ENCODE peak calls at places on chromosomes 7 and 10, in ten cellular contexts. U is stomach, S is transverse colon, Q is tibial nerve, R is K562, I is A549, V is ovary, T is H1, E is SK-N-SH, F is esophagus muscularis mucosa. N is an unnamed sample.

GRCh38 chr7:8433477-8434289 is at the start of gene NXPH1:
- DNase-seq in U (no peak), S (no peak), Q (no peak), R (peak; percentile 59), I (no peak), V (no peak), T (peak; percentile 82), E (peak; percentile 97), F (no peak), N (peak; percentile 80)

GRCh38 chr7:116906391-116906790 is 44.0 kb downstream of the CAPZA2 start:
- DNase-seq in U (no peak), S (no peak), Q (no peak), R (no peak), I (no peak), V (no peak), T (no peak), E (no peak), F (no peak), N (no peak)

GRCh38 chr7:30556854-30557644 is 37.6 kb upstream of the GARS1 start:
- DNase-seq in U (no peak), S (no peak), Q (no peak), R (no peak), I (no peak), V (no peak), T (no peak), E (no peak), F (peak; percentile 83), N (no peak)

GRCh38 chr7:36016648-36017047 is 136.4 kb upstream of the EEPD1 start:
- DNase-seq in U (no peak), S (no peak), Q (no peak), R (no peak), I (no peak), V (no peak), T (no peak), E (no peak), F (no peak), N (no peak)

GRCh38 chr10:5532618-5533097 is 7.9 kb downstream of the CALML3 start:
- DNase-seq in U (no peak), S (peak; percentile 6), Q (no peak), R (no peak), I (no peak), V (no peak), T (no peak), E (no peak), F (no peak), N (no peak)

GRCh38 chr7:98409843-98410242 is 9.0 kb upstream of the BAIAP2L1 start:
- DNase-seq in U (no peak), S (no peak), Q (no peak), R (no peak), I (peak; percentile 83), V (no peak), T (no peak), E (no peak), F (no peak), N (no peak)

GRCh38 chr10:11604742-11605650 is 6.5 kb downstream of the USP6NL start:
- DNase-seq in U (no peak), S (no peak), Q (no peak), R (no peak), I (no peak), V (no peak), T (no peak), E (no peak), F (no peak), N (no peak)

GRCh38 chr10:117226813-117227451 is 14.0 kb upstream of the SLC18A2 start:
- DNase-seq in U (peak; percentile 42), S (peak; percentile 25), Q (no peak), R (peak; percentile 59), I (peak; percentile 61), V (no peak), T (peak; percentile 65), E (peak; percentile 61), F (no peak), N (peak; percentile 39)

GRCh38 chr7:1742555-1743303 is 72.7 kb downstream of the ELFN1 start:
- DNase-seq in U (peak; percentile 76), S (peak; percentile 77), Q (no peak), R (peak; percentile 87), I (no peak), V (peak; percentile 71), T (no peak), E (peak; percentile 94), F (no peak), N (no peak)

GRCh38 chr10:99487125-99487524 is 45.6 kb upstream of the NKX2-3 start:
- DNase-seq in U (no peak), S (no peak), Q (no peak), R (no peak), I (no peak), V (no peak), T (no peak), E (no peak), F (no peak), N (no peak)

GRCh38 chr10:99484626-99485581 is 47.8 kb upstream of the NKX2-3 start:
- DNase-seq in U (no peak), S (no peak), Q (no peak), R (peak; percentile 33), I (peak; percentile 17), V (no peak), T (peak; percentile 68), E (no peak), F (no peak), N (no peak)
- TF ChIP-seq CTCF in U (no peak), S (no peak), Q (no peak), R (peak; percentile 44), I (peak; percentile 46), V (no peak), T (peak; percentile 47), E (no peak), F (no peak), N (no peak)

GRCh38 chr7:143279186-143280098 is 5.3 kb upstream of the TMEM139 start:
- DNase-seq in U (no peak), S (no peak), Q (no peak), R (no peak), I (peak; percentile 44), V (no peak), T (no peak), E (no peak), F (no peak), N (no peak)

GRCh38 chr7:143281529-143281928 is 3.2 kb upstream of the TMEM139 start:
- DNase-seq in U (no peak), S (no peak), Q (no peak), R (no peak), I (no peak), V (no peak), T (no peak), E (no peak), F (no peak), N (no peak)

GRCh38 chr7:143282124-143282523 is 2.6 kb upstream of the TMEM139 start:
- DNase-seq in U (no peak), S (no peak), Q (no peak), R (no peak), I (no peak), V (no peak), T (no peak), E (no peak), F (no peak), N (no peak)

GRCh38 chr7:143283344-143283743 is 1.4 kb upstream of the TMEM139 start:
- DNase-seq in U (no peak), S (peak; percentile 55), Q (no peak), R (no peak), I (no peak), V (no peak), T (no peak), E (no peak), F (no peak), N (no peak)

DNA sequence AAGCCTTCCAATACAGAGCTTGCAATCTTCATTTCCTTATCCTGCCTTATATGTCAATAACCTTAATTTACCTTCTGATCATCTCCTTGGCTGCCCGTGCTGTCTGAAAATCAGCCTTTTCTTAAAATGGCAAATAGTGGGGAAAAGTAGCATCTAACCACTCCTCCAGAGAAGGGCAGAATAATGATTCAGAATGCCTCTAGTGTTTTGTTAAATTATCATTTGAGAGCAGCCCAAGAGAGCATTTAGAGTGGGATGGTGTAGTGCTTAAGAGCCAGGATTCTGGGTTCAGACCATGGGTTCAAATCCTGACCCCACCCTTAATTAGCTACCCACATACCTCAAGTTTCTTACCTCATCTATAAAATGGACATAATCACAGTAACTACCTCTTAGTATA is 4.6 kb upstream of the TMEM139 start:
- DNase-seq in U (no peak), S (no peak), Q (no peak), R (no peak), I (no peak), V (no peak), T (no peak), E (no peak), F (no peak), N (no peak)
- H3K4me3 ChIP-seq in U (no peak overlapping the region), S (no peak overlapping the region), Q (no peak overlapping the region), R (no peak overlapping the region), I (no peak overlapping the region), V (no peak overlapping the region), T (no peak overlapping the region), E (no peak overlapping the region), F (peak overlapping the region; percentile 12), N (no peak overlapping the region)

DNA sequence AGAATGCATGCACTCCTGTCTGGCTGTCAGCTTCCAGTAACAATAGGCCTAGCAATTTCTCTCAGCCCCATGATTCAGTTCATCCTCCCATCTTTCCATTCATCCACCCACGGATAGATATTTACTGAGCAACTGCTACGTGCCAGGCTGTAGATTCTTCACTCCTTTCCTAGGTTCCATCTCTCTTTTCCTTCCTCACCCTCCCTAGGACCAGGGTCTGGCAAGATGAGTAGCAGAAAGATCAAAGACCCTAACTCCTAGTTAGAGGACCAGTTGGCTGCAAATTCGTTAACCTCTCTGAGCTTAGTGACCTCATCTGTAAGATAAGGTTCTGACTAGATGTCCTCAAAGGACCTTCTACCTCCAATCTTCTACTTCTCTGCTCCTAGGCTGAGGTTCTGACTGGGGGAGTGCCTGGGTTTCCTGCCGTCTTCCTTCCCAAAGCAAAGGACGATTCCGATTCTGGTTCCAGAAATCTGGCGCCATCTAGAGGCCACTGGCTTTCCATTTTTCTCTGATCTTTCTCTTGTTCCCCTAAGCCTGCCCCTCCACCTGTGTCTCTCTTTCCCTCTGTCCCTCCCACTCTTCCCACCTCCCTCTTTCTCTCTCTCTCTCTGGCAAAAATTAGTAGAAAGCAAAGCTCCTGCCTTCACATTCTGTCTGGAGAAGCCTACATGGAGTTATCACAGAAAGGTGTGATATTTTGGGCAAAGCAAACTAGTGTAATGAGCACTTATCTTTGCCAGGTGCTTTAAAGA is 26.2 kb downstream of the TBATA start:
- DNase-seq in U (peak; percentile 74), S (peak; percentile 77), Q (peak; percentile 64), R (peak; percentile 89), I (peak; percentile 67), V (peak; percentile 74), T (peak; percentile 87), E (peak; percentile 81), F (no peak), N (no peak)
- TF ChIP-seq EP300 in U (no peak), S (no peak), Q (no peak), R (peak; percentile 30), I (no peak), V (no peak), T (no peak), E (no peak), F (no peak), N (no peak)

DNA sequence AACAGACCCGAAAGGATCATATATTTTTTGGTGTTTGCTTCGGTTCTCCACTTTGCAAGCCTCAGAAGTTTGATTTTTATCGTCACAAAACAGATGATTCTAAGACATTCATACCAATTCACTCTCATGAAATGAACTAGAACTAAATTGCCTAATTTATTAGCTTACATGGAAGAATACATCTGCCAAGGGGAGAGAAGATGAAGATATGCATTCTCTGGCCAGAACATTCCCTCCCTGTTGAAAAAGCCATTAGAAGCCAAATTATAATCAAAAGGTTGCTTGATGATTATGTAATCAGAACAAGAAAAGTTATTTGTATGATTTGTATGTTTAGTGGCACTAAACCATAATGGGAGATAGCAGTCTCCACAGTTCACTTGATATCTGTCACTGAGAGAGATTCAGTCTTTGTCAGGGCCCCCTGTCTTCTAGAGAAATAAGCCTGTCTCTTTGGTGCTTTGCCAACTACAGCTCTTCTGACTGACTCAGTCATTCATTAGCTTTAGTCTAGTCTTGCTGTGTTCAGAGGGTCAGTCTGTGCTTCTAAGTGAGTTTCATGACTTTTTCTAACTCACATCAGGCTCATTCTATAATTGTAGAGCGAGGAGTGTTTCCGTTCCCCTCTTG is 95.3 kb upstream of the GNAI1 start:
- DNase-seq in U (no peak), S (no peak), Q (no peak), R (no peak), I (no peak), V (no peak), T (no peak), E (no peak), F (no peak), N (no peak)
- TF ChIP-seq CTCF in U (no peak), S (no peak), Q (no peak), R (no peak), I (no peak), V (no peak), T (no peak), E (no peak), F (no peak), N (no peak)

N was measured in upper lobe of left lung.